ENCODE peak calls at places on chromosomes 5 and 9, in eight cellular contexts. O is GM23248; Y is fibroblast of pulmonary artery; G is neural progenitor cell; R is CD8-positive, alpha-beta memory T cell; A is foreskin fibroblast; X is PC-3; L is neuronal stem cell. K is an unnamed sample.

GRCh38 chr5:129241755-129242154 is 147.2 kb downstream of the ISOC1 start:
- DNase-seq in L (no peak), A (no peak), R (no peak), G (no peak), X (no peak), Y (no peak), O (no peak), K (no peak)

GRCh38 chr9:16679327-16679821 is 191.1 kb downstream of the BNC2 start:
- DNase-seq in L (no peak), O (peak), X (no peak), Y (no peak), G (no peak), R (no peak), A (peak), K (peak)

GRCh38 chr9:97543568-97543967 is 42.1 kb downstream of the TMOD1 start:
- DNase-seq in G (no peak), L (no peak), Y (no peak), O (peak), R (no peak), X (peak), A (no peak), K (no peak)

GRCh38 chr5:125501396-125501795 is 755.0 kb upstream of the ZNF608 start:
- DNase-seq in X (no peak), A (no peak), R (no peak), G (no peak), O (no peak), L (no peak), Y (no peak), K (peak)

GRCh38 chr9:109956811-109957440 is 176.9 kb downstream of the PALM2AKAP2 start:
- DNase-seq in L (peak), A (peak), X (no peak), O (peak), G (peak), R (no peak), Y (no peak), K (peak)

GRCh38 chr9:19975499-19975898 is 186.7 kb upstream of the SLC24A2 start:
- DNase-seq in O (no peak), A (peak), L (no peak), X (peak), Y (no peak), R (no peak), G (no peak), K (no peak)

GRCh38 chr5:116766470-116766947 is 191.9 kb upstream of the SEMA6A start:
- DNase-seq in X (peak), Y (peak), O (peak), G (no peak), L (no peak), A (peak), R (no peak), K (peak)

GRCh38 chr5:143716856-143717255 is 95.1 kb upstream of the HMHB1 start:
- DNase-seq in G (no peak), O (no peak), R (no peak), A (no peak), L (no peak), Y (no peak), X (no peak), K (no peak)

GRCh38 chr9:95611354-95611753 is 94.6 kb upstream of the PTCH1 start:
- DNase-seq in R (no peak), A (no peak), Y (no peak), G (no peak), O (no peak), L (no peak), X (no peak), K (no peak)

GRCh38 chr5:8842906-8843590 is 702.8 kb downstream of the SEMA5A start:
- DNase-seq in X (peak), L (no peak), Y (peak), O (peak), G (peak), A (peak), R (no peak), K (peak)

GRCh38 chr5:69032009-69032408 is 61.8 kb upstream of the SLC30A5 start:
- DNase-seq in A (no peak), Y (no peak), L (no peak), O (no peak), G (peak), X (no peak), R (no peak), K (no peak)

GRCh38 chr5:76473676-76474075 is 70.6 kb downstream of the IQGAP2 start:
- DNase-seq in A (no peak), O (no peak), G (no peak), Y (no peak), X (no peak), R (peak), L (no peak), K (no peak)

GRCh38 chr5:142597546-142598337 is 88.1 kb downstream of the FGF1 start:
- DNase-seq in L (no peak), R (no peak), G (peak), Y (peak), O (peak), X (peak), A (peak), K (peak)

GRCh38 chr5:55338810-55339243 is 31.0 kb downstream of the MTREX start:
- DNase-seq in G (no peak), Y (no peak), O (peak), A (no peak), R (no peak), X (no peak), L (no peak), K (no peak)

GRCh38 chr9:95696701-95697100 is 178.8 kb upstream of the ERCC6L2 start:
- DNase-seq in O (no peak), L (no peak), X (no peak), Y (no peak), R (no peak), A (no peak), G (no peak), K (no peak)

GRCh38 chr5:97501965-97502305 is 318.9 kb upstream of the RIOK2 start:
- DNase-seq in G (no peak), Y (no peak), A (peak), X (peak), R (no peak), L (no peak), O (no peak), K (peak)

GRCh38 chr9:132249123-132249522 is 87.3 kb downstream of the NTNG2 start:
- DNase-seq in R (no peak), L (no peak), Y (no peak), X (peak), G (no peak), A (no peak), O (no peak), K (no peak)

GRCh38 chr5:77239126-77239741 is 28.8 kb downstream of the PDE8B start:
- DNase-seq in G (no peak), A (peak), L (no peak), O (peak), X (peak), Y (peak), R (no peak), K (peak)

GRCh38 chr9:37732086-37732744 is 21.4 kb upstream of the TRMT10B start:
- DNase-seq in Y (no peak), R (no peak), L (no peak), O (no peak), A (no peak), G (no peak), X (no peak), K (no peak)
- H3K4me3 ChIP-seq in Y (no peak), R (no peak), L (no peak), O (no peak), A (no peak), G (no peak), X (no peak), K (no peak)

GRCh38 chr5:160466889-160467554 is 45.4 kb downstream of the PTTG1 start:
- DNase-seq in G (no peak), X (peak), O (no peak), L (no peak), A (no peak), R (no peak), Y (peak), K (no peak)
- H3K4me3 ChIP-seq in G (no peak), X (peak), O (peak), L (no peak), A (no peak), R (peak), Y (no peak), K (no peak)

DNA sequence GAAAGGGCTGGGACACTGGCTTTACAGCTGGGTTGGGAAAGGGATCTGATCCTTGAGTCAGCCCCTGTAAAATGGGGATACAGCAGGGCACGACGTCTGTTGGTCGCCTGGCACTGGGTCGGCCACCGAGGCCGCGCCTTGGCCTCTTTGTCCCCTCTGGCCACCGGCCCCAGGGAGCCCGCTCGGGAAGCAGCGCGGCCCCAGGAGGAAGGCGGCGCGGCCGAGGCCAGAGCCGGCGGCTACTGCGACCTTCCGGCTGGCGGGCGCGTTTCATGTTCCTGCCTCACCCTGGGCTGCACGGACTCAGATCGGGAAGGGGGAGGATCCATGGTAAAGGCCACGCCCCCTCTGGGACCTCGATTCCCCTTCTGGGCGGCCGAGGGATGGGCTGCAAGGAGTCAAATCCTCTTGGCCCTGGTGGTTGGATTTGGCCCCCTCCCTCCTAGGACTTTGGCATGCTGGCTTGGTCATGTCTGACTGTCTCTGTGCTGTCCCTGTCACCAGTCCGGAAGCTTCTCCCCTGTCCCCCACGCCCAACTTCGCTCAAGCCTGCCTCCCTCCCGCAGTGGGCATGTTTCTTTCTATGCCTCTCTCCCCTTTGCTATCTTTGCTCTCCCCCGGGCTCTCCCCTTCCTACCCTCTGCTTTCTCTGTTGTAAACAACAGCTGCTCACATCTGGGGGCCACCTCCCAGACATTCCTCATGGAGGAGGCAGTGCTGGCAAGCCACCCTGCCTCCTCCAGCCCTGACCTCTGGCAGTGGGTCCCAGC is 25.8 kb downstream of the FPGS start:
- DNase-seq in L (peak), A (peak), G (peak), Y (peak), O (peak), R (no peak), X (peak), K (peak)
- H3K4me3 ChIP-seq in L (peak), A (peak), G (peak), Y (no peak), O (peak), R (no peak), X (peak), K (no peak)

DNA sequence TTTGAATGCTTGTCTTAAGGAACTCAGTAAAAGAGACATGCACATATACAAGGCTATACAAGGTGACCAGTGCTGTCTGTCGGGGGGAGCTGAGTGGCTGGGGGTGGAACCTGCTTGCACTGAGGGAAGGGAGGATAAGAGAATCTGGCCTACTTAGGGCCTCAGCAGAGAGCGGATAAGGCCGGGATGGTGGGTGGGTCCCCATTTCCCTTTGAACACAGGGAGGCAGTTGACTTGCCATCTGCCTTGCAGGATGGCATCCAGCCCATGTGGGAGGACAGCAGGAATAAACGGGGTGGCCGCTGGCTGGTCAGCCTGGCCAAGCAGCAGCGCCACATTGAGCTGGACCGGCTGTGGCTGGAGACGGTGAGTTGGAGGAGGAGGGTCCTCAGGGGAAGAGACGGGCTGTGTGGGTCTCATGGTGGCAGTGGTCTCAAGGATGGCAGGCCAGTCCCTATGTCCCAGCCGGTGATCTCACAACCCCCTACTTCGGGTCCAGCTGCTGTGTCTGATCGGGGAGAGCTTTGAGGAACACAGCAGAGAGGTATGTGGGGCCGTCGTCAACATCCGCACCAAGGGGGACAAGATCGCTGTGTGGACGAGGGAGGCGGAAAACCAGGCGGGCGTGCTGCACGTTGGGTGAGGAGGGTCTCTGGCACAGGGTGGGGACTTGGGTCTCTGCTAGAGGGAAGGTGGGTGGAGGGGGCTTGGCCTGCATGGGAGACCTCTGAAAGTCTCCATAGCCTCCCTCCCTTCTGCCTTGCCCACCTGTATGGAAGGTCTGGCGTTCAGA is 2.2 kb upstream of the TSPAN17 start:
- DNase-seq in G (no peak), X (no peak), L (no peak), A (no peak), O (no peak), R (no peak), Y (no peak), K (no peak)
- H3K4me3 ChIP-seq in G (no peak), X (no peak), L (no peak), A (no peak), O (no peak), R (no peak), Y (no peak), K (no peak)

GRCh38 chr5:10856646-10857332 is 95.8 kb upstream of the DAP start:
- DNase-seq in A (peak), R (no peak), G (peak), L (peak), X (peak), O (peak), Y (peak), K (peak)
- H3K4me3 ChIP-seq in A (no peak), R (no peak), G (peak), L (peak), X (peak), O (peak), Y (no peak), K (no peak)

DNA sequence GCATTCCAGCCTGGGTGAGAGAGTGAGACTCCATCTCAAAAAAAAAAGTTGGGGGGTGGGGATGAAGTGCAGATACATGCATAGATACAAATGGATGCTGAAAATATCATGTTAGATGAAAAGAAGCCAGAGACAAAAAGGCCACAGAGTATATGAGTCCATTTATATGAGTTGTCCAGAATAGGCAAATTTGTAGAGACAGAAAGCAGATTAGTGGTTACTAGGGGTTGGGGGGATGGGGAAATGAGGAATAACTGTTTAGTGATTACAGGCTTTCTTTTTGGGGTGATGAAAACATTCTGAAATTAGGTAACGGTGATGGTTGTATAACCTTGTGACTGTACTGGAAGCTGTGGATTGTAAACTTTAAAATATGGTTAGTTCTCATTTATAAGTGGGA is 13.8 kb upstream of the LHFPL2 start:
- DNase-seq in L (no peak), A (no peak), R (no peak), O (no peak), G (no peak), X (no peak), Y (no peak), K (no peak)
- H3K4me3 ChIP-seq in L (no peak), A (no peak), R (no peak), O (no peak), G (no peak), X (no peak), Y (no peak), K (no peak)

GRCh38 chr5:140249536-140249935 is 53.4 kb downstream of the PFDN1 start:
- DNase-seq in R (no peak), A (no peak), G (no peak), X (no peak), L (no peak), Y (no peak), O (no peak), K (no peak)
- H3K4me3 ChIP-seq in R (no peak), A (no peak), G (no peak), X (no peak), L (no peak), Y (no peak), O (no peak), K (no peak)

GRCh38 chr5:156328766-156329165 is 1.8 kb downstream of the SGCD start:
- DNase-seq in R (no peak), A (no peak), L (no peak), G (no peak), X (no peak), Y (no peak), O (peak), K (no peak)

GRCh38 chr5:156327306-156327705 is 342 bp downstream of the SGCD start:
- DNase-seq in R (no peak), A (peak), Y (peak), O (peak), L (no peak), X (no peak), G (no peak), K (no peak)

GRCh38 chr5:156328176-156328575 is 1.2 kb downstream of the SGCD start:
- DNase-seq in A (peak), G (no peak), O (peak), R (no peak), L (no peak), Y (no peak), X (no peak), K (no peak)

GRCh38 chr5:156325671-156326070 is 1.3 kb upstream of the SGCD start:
- DNase-seq in Y (no peak), A (no peak), O (no peak), G (no peak), R (no peak), X (no peak), L (no peak), K (no peak)

DNA sequence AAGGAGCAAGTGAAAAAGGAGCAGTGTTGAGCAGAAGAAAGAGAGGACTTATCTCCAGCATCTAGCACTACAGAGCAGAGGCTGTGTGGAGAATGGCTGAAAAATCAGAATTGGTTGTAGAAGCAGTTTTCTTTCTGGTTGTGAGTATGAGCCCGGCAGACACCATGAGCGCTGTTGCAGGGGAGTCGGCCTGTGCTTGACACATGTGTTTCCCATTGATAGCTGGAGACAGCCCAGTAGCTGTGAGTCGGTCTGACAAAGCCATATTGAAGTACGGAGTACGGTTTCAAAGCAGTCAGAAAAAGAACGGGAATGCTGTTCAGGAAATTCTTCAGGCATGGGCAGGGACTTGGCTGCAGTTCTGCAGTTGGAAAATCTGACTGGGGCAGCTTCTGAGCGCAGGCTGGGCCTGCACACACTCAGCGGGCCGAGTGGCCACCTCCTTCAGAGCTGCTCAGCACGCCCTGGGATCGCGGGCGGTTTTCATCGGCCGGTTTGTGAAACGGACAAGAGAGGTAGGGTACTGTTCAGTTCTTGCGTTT is at the start of gene SGCD:
- DNase-seq in L (no peak), G (peak), R (no peak), A (peak), O (peak), X (no peak), Y (peak), K (peak)
- H3K4me3 ChIP-seq in L (no peak), G (no peak), R (no peak), A (peak), O (peak), X (no peak), Y (peak), K (peak)